ENCODE peak calls at places on chromosomes 6 and 20, in six cellular contexts. G, R, D, A, L and T are unnamed samples.

GRCh38 chr20:45782890-45783289 is 8.8 kb downstream of the WFDC3 start:
- DNase-seq in R (no peak), D (no peak), A (no peak), G (no peak), L (no peak), T (no peak)

GRCh38 chr6:52603000-52603795 is 26.3 kb upstream of the TRAM2 start:
- DNase-seq in D (no peak), R (no peak), L (no peak), G (no peak), A (no peak), T (peak)

GRCh38 chr6:111200823-111201134 is 113.5 kb downstream of the SLC16A10 start:
- DNase-seq in A (no peak), L (no peak), D (no peak), G (no peak), R (no peak), T (no peak)

GRCh38 chr6:136969930-136970329 is 47.8 kb downstream of the SLC35D3 start:
- DNase-seq in D (no peak), R (no peak), A (no peak), G (no peak), L (no peak), T (no peak)

GRCh38 chr20:7362601-7363000 is 577.7 kb downstream of the HAO1 start:
- DNase-seq in D (no peak), L (no peak), R (no peak), A (no peak), G (no peak), T (no peak)

GRCh38 chr6:37170273-37171140 is 555 bp downstream of the PIM1 start:
- DNase-seq in L (peak), G (peak), A (peak), R (peak), D (peak), T (peak)

GRCh38 chr20:58349586-58349985 is 39.4 kb upstream of the VAPB start:
- DNase-seq in L (no peak), R (no peak), G (no peak), A (no peak), D (no peak), T (peak)

GRCh38 chr6:46983007-46983411 is 59.1 kb downstream of the ADGRF1 start:
- DNase-seq in L (no peak), R (no peak), D (peak), A (no peak), G (no peak), T (no peak)

GRCh38 chr6:170583736-170584180 is 679 bp downstream of the PDCD2 start:
- DNase-seq in D (no peak), L (no peak), R (no peak), A (no peak), G (no peak), T (no peak)

GRCh38 chr6:15327271-15327670 is 81.4 kb downstream of the JARID2 start:
- DNase-seq in L (no peak), G (peak), D (no peak), R (no peak), A (no peak), T (no peak)

GRCh38 chr20:30168800-30169138 is 1088.7 kb upstream of the DEFB115 start:
- DNase-seq in R (no peak), D (no peak), A (no peak), L (peak), G (no peak), T (no peak)

GRCh38 chr6:21772467-21772866 is 178.9 kb downstream of the SOX4 start:
- DNase-seq in A (no peak), L (no peak), G (no peak), D (no peak), R (no peak), T (no peak)

GRCh38 chr6:34743625-34744293 is 13.5 kb upstream of the SNRPC start:
- DNase-seq in D (no peak), L (no peak), A (no peak), G (no peak), R (no peak), T (no peak)

GRCh38 chr6:89460713-89461112 is 27.8 kb downstream of the ANKRD6 start:
- DNase-seq in A (no peak), G (no peak), L (no peak), D (no peak), R (no peak), T (no peak)

GRCh38 chr6:36592221-36592655 is 1.9 kb upstream of the SRSF3 start:
- DNase-seq in G (peak), R (peak), D (no peak), L (no peak), A (peak), T (no peak)

GRCh38 chr6:115551510-115551909 is 509.2 kb downstream of the FRK start:
- DNase-seq in R (no peak), L (no peak), A (no peak), D (no peak), G (no peak), T (no peak)

GRCh38 chr6:18242062-18242851 is 22.1 kb downstream of the DEK start:
- DNase-seq in D (no peak), A (no peak), R (no peak), G (no peak), L (no peak), T (no peak)

GRCh38 chr6:35343092-35343834 is 905 bp downstream of the PPARD start:
- DNase-seq in A (peak), R (peak), L (peak), G (peak), D (no peak), T (no peak)

GRCh38 chr6:88165877-88166492 is at the start of gene CNR1:
- DNase-seq in G (peak), A (peak), R (peak), D (peak), L (peak), T (no peak)

GRCh38 chr6:21501815-21502214 is 91.7 kb upstream of the SOX4 start:
- DNase-seq in D (no peak), G (no peak), L (no peak), A (no peak), R (no peak), T (no peak)

GRCh38 chr20:62536731-62537401 is 61.1 kb upstream of the GATA5 start:
- DNase-seq in D (no peak), R (no peak), G (no peak), A (no peak), L (no peak), T (peak)
- TF ChIP-seq POLR2A in D (no peak), R (no peak), G (no peak), A (no peak), L (no peak), T (no peak)

DNA sequence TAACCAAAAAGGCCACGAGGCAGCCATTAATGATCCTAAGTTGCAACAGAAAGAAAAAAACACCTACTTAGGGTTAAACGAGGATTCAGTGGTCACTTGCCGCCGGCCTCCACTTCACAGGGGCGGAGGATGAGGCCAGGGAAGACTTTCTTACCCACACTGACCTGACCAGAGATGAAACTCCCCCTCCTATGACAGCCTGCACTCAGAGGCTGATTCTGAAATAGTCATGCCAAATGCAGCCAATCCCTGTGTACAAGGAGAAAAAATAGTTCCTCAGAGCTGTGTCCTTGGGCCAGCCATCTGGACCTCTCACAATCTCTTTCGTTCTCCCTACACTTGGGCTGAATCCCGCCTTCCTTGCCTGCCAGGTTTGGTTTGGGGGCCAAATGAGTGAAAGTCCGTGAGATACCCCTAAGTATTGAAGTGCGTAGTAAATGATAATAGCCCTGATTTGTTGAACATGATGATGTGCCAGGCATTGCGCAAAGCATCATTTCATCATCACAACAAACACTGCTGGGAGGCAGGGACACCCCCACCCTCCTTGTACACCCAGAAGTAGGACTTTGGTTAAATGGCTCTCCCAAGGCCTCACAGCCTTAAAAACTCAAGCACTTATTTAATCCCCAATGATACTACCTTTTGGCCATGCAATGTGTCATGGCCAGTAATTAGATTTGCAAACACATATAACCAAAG is 3.2 kb upstream of the IRF4 start:
- DNase-seq in R (no peak), D (no peak), A (peak), L (peak), G (peak), T (no peak)
- TF ChIP-seq POLR2A in R (no peak), D (no peak), A (no peak), L (no peak), G (no peak), T (no peak)

GRCh38 chr20:53706511-53707031 is 112.9 kb upstream of the ZNF217 start:
- DNase-seq in D (no peak), G (no peak), A (no peak), L (no peak), R (no peak), T (no peak)
- TF ChIP-seq POLR2A in D (no peak), G (no peak), A (no peak), L (no peak), R (no peak), T (no peak)

DNA sequence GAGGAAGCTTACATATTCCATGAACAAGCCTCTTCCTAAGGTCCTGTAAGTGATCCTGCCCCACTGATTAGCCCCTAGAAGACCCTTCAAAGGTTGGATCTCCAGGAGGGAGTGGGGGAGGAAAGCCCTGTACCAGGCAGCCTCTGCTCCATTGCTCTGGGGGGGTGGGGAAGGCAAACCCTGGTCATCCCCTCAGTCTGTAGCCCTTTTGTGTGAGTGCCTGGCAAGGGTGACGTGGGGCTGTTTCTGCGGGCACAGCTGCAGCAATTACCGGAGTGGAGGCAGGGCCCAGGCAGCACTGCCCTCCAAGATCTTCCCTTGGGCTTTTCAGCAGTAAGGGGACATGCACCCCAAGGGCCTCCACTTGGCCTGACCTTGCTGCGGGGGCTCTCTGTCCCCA is at the start of gene MOG:
- DNase-seq in G (no peak), L (no peak), A (no peak), D (no peak), R (no peak), T (no peak)
- TF ChIP-seq POLR2A in G (no peak), L (no peak), A (no peak), D (no peak), R (no peak), T (no peak)

GRCh38 chr20:34083781-34084180 is 28.3 kb downstream of the EIF2S2 start:
- DNase-seq in R (no peak), L (no peak), G (no peak), A (peak), D (no peak), T (no peak)

GRCh38 chr20:34083137-34083536 is 28.9 kb downstream of the EIF2S2 start:
- DNase-seq in D (peak), L (peak), R (no peak), A (peak), G (peak), T (peak)

GRCh38 chr20:34079818-34080217 is 32.2 kb downstream of the EIF2S2 start:
- DNase-seq in R (no peak), D (no peak), A (no peak), L (no peak), G (no peak), T (no peak)

GRCh38 chr20:34084227-34084923 is 27.7 kb downstream of the EIF2S2 start:
- DNase-seq in D (no peak), L (no peak), G (no peak), A (no peak), R (no peak), T (no peak)

GRCh38 chr20:34082232-34082887 is 29.7 kb downstream of the EIF2S2 start:
- DNase-seq in G (no peak), L (no peak), R (no peak), D (no peak), A (no peak), T (no peak)
- TF ChIP-seq POLR2A in G (no peak), L (no peak), R (no peak), D (no peak), A (no peak), T (no peak)